ENCODE peak calls at places on chromosome 14, in eight cellular contexts. One of them, this sample, is unnamed.

GRCh38 chr14:60815371-60815770 is 80.8 kb downstream of the MNAT1 start:
- DNase-seq in activated B cell treated with CpG ODN at 0.5 μM for 24 hours: no peak
- DNase-seq in sciatic nerve: no peak
- DNase-seq in gastrocnemius medialis: no peak
- DNase-seq in left colon: no peak
- DNase-seq in NCI-H2107: peak
- DNase-seq in caudate nucleus: no peak
- DNase-seq in lower lobe of right lung: no peak
- DNase-seq in this sample: peak

GRCh38 chr14:76644875-76645518 is 116.3 kb upstream of the VASH1 start:
- DNase-seq in lower lobe of right lung: no peak
- DNase-seq in caudate nucleus: peak
- DNase-seq in left colon: peak
- DNase-seq in sciatic nerve: no peak
- DNase-seq in NCI-H2107: peak
- DNase-seq in activated B cell treated with CpG ODN at 0.5 μM for 24 hours: no peak
- DNase-seq in gastrocnemius medialis: no peak
- DNase-seq in this sample: peak

GRCh38 chr14:24339284-24340151 is at the start of gene RIPK3:
- DNase-seq in sciatic nerve: no peak
- DNase-seq in lower lobe of right lung: peak
- DNase-seq in NCI-H2107: no peak
- DNase-seq in gastrocnemius medialis: no peak
- DNase-seq in left colon: peak
- DNase-seq in caudate nucleus: no peak
- DNase-seq in activated B cell treated with CpG ODN at 0.5 μM for 24 hours: peak
- DNase-seq in this sample: peak

GRCh38 chr14:50232276-50232642 is 881 bp upstream of the SOS2 start:
- DNase-seq in caudate nucleus: no peak
- DNase-seq in gastrocnemius medialis: no peak
- DNase-seq in left colon: peak
- DNase-seq in lower lobe of right lung: no peak
- DNase-seq in sciatic nerve: no peak
- DNase-seq in activated B cell treated with CpG ODN at 0.5 μM for 24 hours: no peak
- DNase-seq in NCI-H2107: no peak
- DNase-seq in this sample: no peak

GRCh38 chr14:99009875-99010274 is 262.1 kb downstream of the BCL11B start:
- DNase-seq in activated B cell treated with CpG ODN at 0.5 μM for 24 hours: no peak
- DNase-seq in sciatic nerve: no peak
- DNase-seq in caudate nucleus: no peak
- DNase-seq in gastrocnemius medialis: no peak
- DNase-seq in left colon: no peak
- DNase-seq in lower lobe of right lung: no peak
- DNase-seq in NCI-H2107: no peak
- DNase-seq in this sample: no peak

GRCh38 chr14:69999246-69999645 is 120.0 kb downstream of the SMOC1 start:
- DNase-seq in gastrocnemius medialis: no peak
- DNase-seq in caudate nucleus: no peak
- DNase-seq in left colon: no peak
- DNase-seq in sciatic nerve: no peak
- DNase-seq in lower lobe of right lung: no peak
- DNase-seq in NCI-H2107: peak
- DNase-seq in activated B cell treated with CpG ODN at 0.5 μM for 24 hours: no peak
- DNase-seq in this sample: peak

GRCh38 chr14:60655114-60655897 is 6.0 kb upstream of the SIX1 start:
- DNase-seq in gastrocnemius medialis: no peak
- DNase-seq in caudate nucleus: no peak
- DNase-seq in activated B cell treated with CpG ODN at 0.5 μM for 24 hours: no peak
- DNase-seq in sciatic nerve: no peak
- DNase-seq in left colon: no peak
- DNase-seq in lower lobe of right lung: no peak
- DNase-seq in NCI-H2107: peak
- DNase-seq in this sample: no peak

GRCh38 chr14:91755560-91755959 is 23.7 kb upstream of the CATSPERB start:
- DNase-seq in gastrocnemius medialis: no peak
- DNase-seq in sciatic nerve: no peak
- DNase-seq in activated B cell treated with CpG ODN at 0.5 μM for 24 hours: no peak
- DNase-seq in NCI-H2107: no peak
- DNase-seq in lower lobe of right lung: no peak
- DNase-seq in caudate nucleus: no peak
- DNase-seq in left colon: no peak
- DNase-seq in this sample: peak

GRCh38 chr14:65281991-65282908 is 130.3 kb upstream of the FUT8 start:
- DNase-seq in gastrocnemius medialis: no peak
- DNase-seq in NCI-H2107: no peak
- DNase-seq in left colon: no peak
- DNase-seq in caudate nucleus: peak
- DNase-seq in lower lobe of right lung: no peak
- DNase-seq in activated B cell treated with CpG ODN at 0.5 μM for 24 hours: no peak
- DNase-seq in sciatic nerve: no peak
- DNase-seq in this sample: peak

GRCh38 chr14:104090071-104090748 is 4.7 kb downstream of the ASPG start:
- DNase-seq in activated B cell treated with CpG ODN at 0.5 μM for 24 hours: no peak
- DNase-seq in caudate nucleus: no peak
- DNase-seq in lower lobe of right lung: no peak
- DNase-seq in left colon: no peak
- DNase-seq in sciatic nerve: peak
- DNase-seq in NCI-H2107: no peak
- DNase-seq in gastrocnemius medialis: no peak
- DNase-seq in this sample: no peak

GRCh38 chr14:37197421-37198272 is at the start of gene MIPOL1:
- DNase-seq in sciatic nerve: peak
- DNase-seq in caudate nucleus: peak
- DNase-seq in gastrocnemius medialis: peak
- DNase-seq in NCI-H2107: peak
- DNase-seq in activated B cell treated with CpG ODN at 0.5 μM for 24 hours: no peak
- DNase-seq in lower lobe of right lung: peak
- DNase-seq in left colon: peak
- DNase-seq in this sample: peak

GRCh38 chr14:72822946-72823611 is 70.8 kb downstream of the DPF3 start:
- DNase-seq in lower lobe of right lung: no peak
- DNase-seq in gastrocnemius medialis: no peak
- DNase-seq in activated B cell treated with CpG ODN at 0.5 μM for 24 hours: no peak
- DNase-seq in sciatic nerve: no peak
- DNase-seq in caudate nucleus: no peak
- DNase-seq in NCI-H2107: no peak
- DNase-seq in left colon: no peak
- DNase-seq in this sample: no peak

GRCh38 chr14:38203929-38204716 is 3.6 kb upstream of the SSTR1 start:
- DNase-seq in gastrocnemius medialis: no peak
- DNase-seq in sciatic nerve: no peak
- DNase-seq in lower lobe of right lung: no peak
- DNase-seq in activated B cell treated with CpG ODN at 0.5 μM for 24 hours: no peak
- DNase-seq in caudate nucleus: no peak
- DNase-seq in NCI-H2107: no peak
- DNase-seq in left colon: no peak
- DNase-seq in this sample: no peak

GRCh38 chr14:72476657-72477499 is 417.0 kb downstream of the DPF3 start:
- DNase-seq in left colon: peak
- DNase-seq in caudate nucleus: no peak
- DNase-seq in lower lobe of right lung: no peak
- DNase-seq in NCI-H2107: no peak
- DNase-seq in gastrocnemius medialis: no peak
- DNase-seq in activated B cell treated with CpG ODN at 0.5 μM for 24 hours: no peak
- DNase-seq in sciatic nerve: no peak
- DNase-seq in this sample: peak

GRCh38 chr14:59117754-59118153 is 70.7 kb upstream of the DAAM1 start:
- DNase-seq in sciatic nerve: no peak
- DNase-seq in NCI-H2107: no peak
- DNase-seq in activated B cell treated with CpG ODN at 0.5 μM for 24 hours: no peak
- DNase-seq in caudate nucleus: no peak
- DNase-seq in left colon: no peak
- DNase-seq in lower lobe of right lung: no peak
- DNase-seq in gastrocnemius medialis: no peak
- DNase-seq in this sample: no peak

GRCh38 chr14:99816217-99816616 is 23.0 kb downstream of the EML1 start:
- DNase-seq in gastrocnemius medialis: no peak
- DNase-seq in activated B cell treated with CpG ODN at 0.5 μM for 24 hours: no peak
- DNase-seq in NCI-H2107: no peak
- DNase-seq in lower lobe of right lung: no peak
- DNase-seq in sciatic nerve: no peak
- DNase-seq in caudate nucleus: no peak
- DNase-seq in left colon: no peak
- DNase-seq in this sample: no peak

GRCh38 chr14:103871596-103872480 is 24.5 kb upstream of the PPP1R13B start:
- DNase-seq in lower lobe of right lung: peak
- DNase-seq in sciatic nerve: no peak
- DNase-seq in left colon: peak
- DNase-seq in caudate nucleus: no peak
- DNase-seq in gastrocnemius medialis: peak
- DNase-seq in activated B cell treated with CpG ODN at 0.5 μM for 24 hours: peak
- DNase-seq in NCI-H2107: no peak
- DNase-seq in this sample: no peak

GRCh38 chr14:46651526-46652144 is at the start of gene RPL10L:
- DNase-seq in gastrocnemius medialis: no peak
- DNase-seq in sciatic nerve: no peak
- DNase-seq in left colon: no peak
- DNase-seq in activated B cell treated with CpG ODN at 0.5 μM for 24 hours: no peak
- DNase-seq in NCI-H2107: no peak
- DNase-seq in caudate nucleus: no peak
- DNase-seq in lower lobe of right lung: no peak
- DNase-seq in this sample: no peak

GRCh38 chr14:81435578-81436295 is 35.6 kb upstream of the STON2 start:
- DNase-seq in NCI-H2107: peak
- DNase-seq in activated B cell treated with CpG ODN at 0.5 μM for 24 hours: peak
- DNase-seq in gastrocnemius medialis: peak
- DNase-seq in caudate nucleus: peak
- DNase-seq in left colon: peak
- DNase-seq in sciatic nerve: peak
- DNase-seq in lower lobe of right lung: peak
- DNase-seq in this sample: peak

This sample was measured in kidney tubule cell.